ENCODE peak calls at places on chromosome 19, in seven cellular contexts. Q, Z, R, B, J, U and G are unnamed samples.

GRCh38 chr19:53994811-53995210 is 3.4 kb downstream of the CACNG6 start:
- DNase-seq in B (no peak), R (no peak), Q (no peak), Z (no peak), J (no peak), U (no peak), G (no peak)

GRCh38 chr19:54684537-54684936 is 21.8 kb downstream of the LILRB4 start:
- DNase-seq in Z (no peak), U (no peak), J (no peak), B (no peak), Q (no peak), R (peak), G (no peak)

GRCh38 chr19:4581381-4582111 is 22.1 kb upstream of the SEMA6B start:
- DNase-seq in Z (no peak), J (no peak), Q (no peak), B (no peak), R (no peak), U (no peak), G (no peak)

GRCh38 chr19:32351807-32352630 is 6.6 kb downstream of the ZNF507 start:
- DNase-seq in J (no peak), Q (no peak), U (no peak), Z (no peak), R (no peak), B (no peak), G (no peak)

GRCh38 chr19:7159105-7159933 is 89.8 kb downstream of the ZNF557 start:
- DNase-seq in R (no peak), Q (no peak), U (no peak), J (no peak), Z (no peak), B (no peak), G (no peak)

GRCh38 chr19:27719034-27719433 is 1493.9 kb downstream of the UQCRFS1 start:
- DNase-seq in R (no peak), B (no peak), Z (no peak), Q (no peak), U (no peak), J (no peak), G (no peak)

GRCh38 chr19:1272423-1273262 is 2.7 kb upstream of the FAM174C start:
- DNase-seq in Q (no peak), U (no peak), R (no peak), J (no peak), Z (no peak), B (no peak), G (no peak)

GRCh38 chr19:49689133-49690072 is at the start of gene ADM5:
- DNase-seq in U (peak), Q (no peak), J (no peak), B (peak), R (peak), Z (peak), G (peak)